ENCODE peak calls at places on chromosomes 7 and 10, in six cellular contexts. One of them, this sample, is unnamed.

GRCh38 chr7:33418251-33418701 is 288.9 kb downstream of the BBS9 start:
- DNase-seq in GM23338: peak; percentile 66
- DNase-seq in Calu3: no peak
- DNase-seq in heart right ventricle: no peak
- DNase-seq in activated CD4-positive, alpha-beta T cell treated with anti-CD3 and anti-CD28 coated beads, Interleukin-2, amount 50 U/mL, for 4 hours: no peak
- DNase-seq in mesothelial cell of epicardium: no peak
- DNase-seq in this sample: no peak

GRCh38 chr10:31274310-31274709 is 44.7 kb upstream of the ZEB1 start:
- DNase-seq in GM23338: no peak
- DNase-seq in Calu3: no peak
- DNase-seq in heart right ventricle: no peak
- DNase-seq in activated CD4-positive, alpha-beta T cell treated with anti-CD3 and anti-CD28 coated beads, Interleukin-2, amount 50 U/mL, for 4 hours: no peak
- DNase-seq in mesothelial cell of epicardium: no peak
- DNase-seq in this sample: no peak

GRCh38 chr7:151225948-151226510 is 976 bp downstream of the ABCF2 start:
- DNase-seq in GM23338: no peak
- DNase-seq in Calu3: no peak
- DNase-seq in heart right ventricle: no peak
- DNase-seq in activated CD4-positive, alpha-beta T cell treated with anti-CD3 and anti-CD28 coated beads, Interleukin-2, amount 50 U/mL, for 4 hours: no peak
- DNase-seq in mesothelial cell of epicardium: no peak
- DNase-seq in this sample: no peak

GRCh38 chr7:138116156-138116555 is 39.9 kb downstream of the AKR1D1 start:
- DNase-seq in GM23338: no peak
- DNase-seq in Calu3: peak; percentile 35
- DNase-seq in heart right ventricle: no peak
- DNase-seq in activated CD4-positive, alpha-beta T cell treated with anti-CD3 and anti-CD28 coated beads, Interleukin-2, amount 50 U/mL, for 4 hours: no peak
- DNase-seq in mesothelial cell of epicardium: no peak
- DNase-seq in this sample: no peak

GRCh38 chr7:92517626-92518025 is 10.7 kb downstream of the PEX1 start:
- DNase-seq in GM23338: no peak
- DNase-seq in Calu3: no peak
- DNase-seq in heart right ventricle: no peak
- DNase-seq in activated CD4-positive, alpha-beta T cell treated with anti-CD3 and anti-CD28 coated beads, Interleukin-2, amount 50 U/mL, for 4 hours: no peak
- DNase-seq in mesothelial cell of epicardium: no peak
- DNase-seq in this sample: no peak

GRCh38 chr10:74047304-74047703 is 49.4 kb downstream of the VCL start:
- DNase-seq in GM23338: no peak
- DNase-seq in Calu3: no peak
- DNase-seq in heart right ventricle: no peak
- DNase-seq in activated CD4-positive, alpha-beta T cell treated with anti-CD3 and anti-CD28 coated beads, Interleukin-2, amount 50 U/mL, for 4 hours: no peak
- DNase-seq in mesothelial cell of epicardium: no peak
- DNase-seq in this sample: no peak

GRCh38 chr10:17905491-17905890 is 46.2 kb upstream of the SLC39A12 start:
- DNase-seq in GM23338: no peak
- DNase-seq in Calu3: no peak
- DNase-seq in heart right ventricle: no peak
- DNase-seq in activated CD4-positive, alpha-beta T cell treated with anti-CD3 and anti-CD28 coated beads, Interleukin-2, amount 50 U/mL, for 4 hours: no peak
- DNase-seq in mesothelial cell of epicardium: no peak
- DNase-seq in this sample: no peak

GRCh38 chr10:18162021-18162631 is 21.9 kb downstream of the CACNB2 start:
- DNase-seq in GM23338: no peak
- DNase-seq in Calu3: no peak
- DNase-seq in heart right ventricle: no peak
- DNase-seq in activated CD4-positive, alpha-beta T cell treated with anti-CD3 and anti-CD28 coated beads, Interleukin-2, amount 50 U/mL, for 4 hours: no peak
- DNase-seq in mesothelial cell of epicardium: no peak
- DNase-seq in this sample: no peak

GRCh38 chr7:3200504-3200903 is 100.5 kb upstream of the SDK1 start:
- DNase-seq in GM23338: peak; percentile 77
- DNase-seq in Calu3: peak; percentile 66
- DNase-seq in heart right ventricle: no peak
- DNase-seq in activated CD4-positive, alpha-beta T cell treated with anti-CD3 and anti-CD28 coated beads, Interleukin-2, amount 50 U/mL, for 4 hours: no peak
- DNase-seq in mesothelial cell of epicardium: no peak
- DNase-seq in this sample: no peak

GRCh38 chr10:98567396-98567795 is 120.7 kb upstream of the HPS1 start:
- DNase-seq in GM23338: no peak
- DNase-seq in Calu3: no peak
- DNase-seq in heart right ventricle: no peak
- DNase-seq in activated CD4-positive, alpha-beta T cell treated with anti-CD3 and anti-CD28 coated beads, Interleukin-2, amount 50 U/mL, for 4 hours: no peak
- DNase-seq in mesothelial cell of epicardium: no peak
- DNase-seq in this sample: no peak